ENCODE peak calls at places on chromosomes 2 and 18, in five cellular contexts. One of them, this sample, is unnamed.

GRCh38 chr18:77057043-77057442 is 75.5 kb downstream of the MBP start:
- DNase-seq in HEK293T: no peak
- DNase-seq in heart right ventricle: peak; percentile 59
- DNase-seq in GM12891: no peak
- DNase-seq in ovary: no peak
- DNase-seq in this sample: no peak

GRCh38 chr18:9321017-9321452 is 13.5 kb upstream of the TWSG1 start:
- DNase-seq in ovary: no peak
- DNase-seq in HEK293T: no peak
- DNase-seq in heart right ventricle: no peak
- DNase-seq in GM12891: no peak
- DNase-seq in this sample: no peak

GRCh38 chr2:212863185-212863588 is 288.2 kb downstream of the IKZF2 start:
- DNase-seq in GM12891: no peak
- DNase-seq in heart right ventricle: no peak
- DNase-seq in HEK293T: peak; percentile 30
- DNase-seq in ovary: no peak
- DNase-seq in this sample: no peak

GRCh38 chr2:33550206-33550605 is 48.9 kb downstream of the FAM98A start:
- DNase-seq in ovary: no peak
- DNase-seq in heart right ventricle: no peak
- DNase-seq in GM12891: no peak
- DNase-seq in HEK293T: no peak
- DNase-seq in this sample: no peak

GRCh38 chr2:113178069-113178468 is 4.3 kb downstream of the PSD4 start:
- DNase-seq in ovary: no peak
- DNase-seq in heart right ventricle: no peak
- DNase-seq in GM12891: no peak
- DNase-seq in HEK293T: no peak
- DNase-seq in this sample: no peak

GRCh38 chr2:153986488-153987229 is 114.9 kb downstream of the GALNT13 start:
- DNase-seq in heart right ventricle: no peak
- DNase-seq in GM12891: no peak
- DNase-seq in HEK293T: no peak
- DNase-seq in ovary: no peak
- DNase-seq in this sample: no peak

GRCh38 chr18:55106466-55106865 is 147.2 kb upstream of the CCDC68 start:
- DNase-seq in GM12891: no peak
- DNase-seq in ovary: no peak
- DNase-seq in heart right ventricle: no peak
- DNase-seq in HEK293T: no peak
- DNase-seq in this sample: no peak

GRCh38 chr2:23426284-23426905 is 41.4 kb downstream of the KLHL29 start:
- DNase-seq in ovary: peak; percentile 27
- DNase-seq in heart right ventricle: peak; percentile 35
- DNase-seq in GM12891: no peak
- DNase-seq in HEK293T: no peak
- DNase-seq in this sample: peak; percentile 87

GRCh38 chr2:235860846-235861245 is 307.3 kb downstream of the GBX2 start:
- DNase-seq in GM12891: no peak
- DNase-seq in HEK293T: no peak
- DNase-seq in heart right ventricle: no peak
- DNase-seq in ovary: no peak
- DNase-seq in this sample: no peak

GRCh38 chr2:61017556-61018318 is at the start of the genes PEX13 and PUS10:
- DNase-seq in GM12891: peak; percentile 53
- DNase-seq in heart right ventricle: peak; percentile 66
- DNase-seq in ovary: peak; percentile 66
- DNase-seq in HEK293T: peak; percentile 84
- DNase-seq in this sample: peak; percentile 86

GRCh38 chr2:234690569-234691225 is 193.8 kb upstream of the ARL4C start:
- DNase-seq in HEK293T: no peak
- DNase-seq in heart right ventricle: no peak
- DNase-seq in GM12891: no peak
- DNase-seq in ovary: no peak
- DNase-seq in this sample: no peak